ENCODE peak calls at places on chromosome 13, in eight cellular contexts. One of them, this sample, is unnamed.

GRCh38 chr13:37701972-37702371 is 103.4 kb upstream of the POSTN start:
- DNase-seq in fibroblast of lung: peak; percentile 99
- DNase-seq in ELR: peak; percentile 96
- DNase-seq in hypothalamus: no peak
- DNase-seq in suprapubic skin: peak; percentile 75
- DNase-seq in NCI-H748 treated with DMSO at 0.1 percent for 48 hours: no peak
- DNase-seq in T-helper 9 cell: no peak
- DNase-seq in NCI-H1417: no peak
- DNase-seq in this sample: no peak

GRCh38 chr13:50033696-50034095 is 18.5 kb downstream of the KCNRG start:
- DNase-seq in fibroblast of lung: peak; percentile 61
- DNase-seq in ELR: peak; percentile 16
- DNase-seq in hypothalamus: no peak
- DNase-seq in suprapubic skin: no peak
- DNase-seq in NCI-H748 treated with DMSO at 0.1 percent for 48 hours: no peak
- DNase-seq in T-helper 9 cell: no peak
- DNase-seq in NCI-H1417: no peak
- DNase-seq in this sample: no peak

GRCh38 chr13:19181621-19182485 is at the start of gene TUBA3C:
- DNase-seq in fibroblast of lung: no peak
- DNase-seq in ELR: no peak
- DNase-seq in hypothalamus: no peak
- DNase-seq in suprapubic skin: peak; percentile 52
- DNase-seq in NCI-H748 treated with DMSO at 0.1 percent for 48 hours: no peak
- DNase-seq in T-helper 9 cell: no peak
- DNase-seq in NCI-H1417: peak; percentile 1
- DNase-seq in this sample: peak; percentile 79

GRCh38 chr13:66805657-66806056 is 424.5 kb downstream of the PCDH9 start:
- DNase-seq in fibroblast of lung: peak; percentile 95
- DNase-seq in ELR: peak; percentile 3
- DNase-seq in hypothalamus: no peak
- DNase-seq in suprapubic skin: no peak
- DNase-seq in NCI-H748 treated with DMSO at 0.1 percent for 48 hours: no peak
- DNase-seq in T-helper 9 cell: no peak
- DNase-seq in NCI-H1417: no peak
- DNase-seq in this sample: no peak

GRCh38 chr13:51624695-51625345 is 40.6 kb downstream of the WDFY2 start:
- DNase-seq in fibroblast of lung: no peak
- DNase-seq in ELR: no peak
- DNase-seq in hypothalamus: no peak
- DNase-seq in suprapubic skin: no peak
- DNase-seq in NCI-H748 treated with DMSO at 0.1 percent for 48 hours: no peak
- DNase-seq in T-helper 9 cell: no peak
- DNase-seq in NCI-H1417: no peak
- DNase-seq in this sample: no peak

GRCh38 chr13:29978211-29978610 is 127.8 kb upstream of the UBL3 start:
- DNase-seq in fibroblast of lung: no peak
- DNase-seq in ELR: peak; percentile 56
- DNase-seq in hypothalamus: no peak
- DNase-seq in suprapubic skin: no peak
- DNase-seq in NCI-H748 treated with DMSO at 0.1 percent for 48 hours: no peak
- DNase-seq in T-helper 9 cell: no peak
- DNase-seq in NCI-H1417: no peak
- DNase-seq in this sample: no peak

GRCh38 chr13:112867301-112867711 is 101.7 kb upstream of the MCF2L start:
- DNase-seq in fibroblast of lung: no peak
- DNase-seq in ELR: no peak
- DNase-seq in hypothalamus: no peak
- DNase-seq in suprapubic skin: peak; percentile 35
- DNase-seq in NCI-H748 treated with DMSO at 0.1 percent for 48 hours: no peak
- DNase-seq in T-helper 9 cell: no peak
- DNase-seq in NCI-H1417: no peak
- DNase-seq in this sample: no peak

GRCh38 chr13:23467048-23467931 is 33.8 kb upstream of the SACS start:
- DNase-seq in fibroblast of lung: peak; percentile 8
- DNase-seq in ELR: peak; percentile 72
- DNase-seq in hypothalamus: no peak
- DNase-seq in suprapubic skin: no peak
- DNase-seq in NCI-H748 treated with DMSO at 0.1 percent for 48 hours: no peak
- DNase-seq in T-helper 9 cell: no peak
- DNase-seq in NCI-H1417: no peak
- DNase-seq in this sample: peak; percentile 74

GRCh38 chr13:28574617-28575142 is 79.8 kb upstream of the FLT1 start:
- DNase-seq in fibroblast of lung: peak; percentile 91
- DNase-seq in ELR: peak; percentile 100
- DNase-seq in hypothalamus: no peak
- DNase-seq in suprapubic skin: no peak
- DNase-seq in NCI-H748 treated with DMSO at 0.1 percent for 48 hours: no peak
- DNase-seq in T-helper 9 cell: no peak
- DNase-seq in NCI-H1417: no peak
- DNase-seq in this sample: no peak

GRCh38 chr13:91863699-91864098 is 465.3 kb downstream of the GPC5 start:
- DNase-seq in fibroblast of lung: peak; percentile 14
- DNase-seq in ELR: no peak
- DNase-seq in hypothalamus: no peak
- DNase-seq in suprapubic skin: no peak
- DNase-seq in NCI-H748 treated with DMSO at 0.1 percent for 48 hours: no peak
- DNase-seq in T-helper 9 cell: no peak
- DNase-seq in NCI-H1417: no peak
- DNase-seq in this sample: no peak

GRCh38 chr13:34869737-34870136 is 72.3 kb upstream of the NBEA start:
- DNase-seq in fibroblast of lung: no peak
- DNase-seq in ELR: no peak
- DNase-seq in hypothalamus: no peak
- DNase-seq in suprapubic skin: no peak
- DNase-seq in NCI-H748 treated with DMSO at 0.1 percent for 48 hours: no peak
- DNase-seq in T-helper 9 cell: no peak
- DNase-seq in NCI-H1417: no peak
- DNase-seq in this sample: no peak

GRCh38 chr13:78875792-78876580 is 217.0 kb upstream of the OBI1 start:
- DNase-seq in fibroblast of lung: no peak
- DNase-seq in ELR: no peak
- DNase-seq in hypothalamus: no peak
- DNase-seq in suprapubic skin: no peak
- DNase-seq in NCI-H748 treated with DMSO at 0.1 percent for 48 hours: peak; percentile 30
- DNase-seq in T-helper 9 cell: no peak
- DNase-seq in NCI-H1417: no peak
- DNase-seq in this sample: no peak

GRCh38 chr13:23160241-23161175 is 20.3 kb upstream of the SGCG start:
- DNase-seq in fibroblast of lung: peak; percentile 71
- DNase-seq in ELR: peak; percentile 10
- DNase-seq in hypothalamus: no peak
- DNase-seq in suprapubic skin: no peak
- DNase-seq in NCI-H748 treated with DMSO at 0.1 percent for 48 hours: no peak
- DNase-seq in T-helper 9 cell: no peak
- DNase-seq in NCI-H1417: no peak
- DNase-seq in this sample: no peak

GRCh38 chr13:20988909-20989735 is 72.3 kb downstream of the LATS2 start:
- DNase-seq in fibroblast of lung: no peak
- DNase-seq in ELR: no peak
- DNase-seq in hypothalamus: no peak
- DNase-seq in suprapubic skin: no peak
- DNase-seq in NCI-H748 treated with DMSO at 0.1 percent for 48 hours: no peak
- DNase-seq in T-helper 9 cell: no peak
- DNase-seq in NCI-H1417: no peak
- DNase-seq in this sample: no peak

GRCh38 chr13:76148374-76148773 is 512.2 kb downstream of the LMO7 start:
- DNase-seq in fibroblast of lung: no peak
- DNase-seq in ELR: no peak
- DNase-seq in hypothalamus: no peak
- DNase-seq in suprapubic skin: no peak
- DNase-seq in NCI-H748 treated with DMSO at 0.1 percent for 48 hours: no peak
- DNase-seq in T-helper 9 cell: no peak
- DNase-seq in NCI-H1417: peak; percentile 89
- DNase-seq in this sample: no peak

This sample was measured in esophagus muscularis mucosa.